ENCODE peak calls at places on chromosomes 1 and 21, in five cellular contexts. B is left ventricle myocardium inferior, G is heart left ventricle, J is right atrium auricular region, Z is colonic mucosa. E is an unnamed sample.

GRCh38 chr1:89780721-89781120 is 40.1 kb upstream of the LRRC8D start:
- DNase-seq in Z (no peak), B (no peak), J (no peak), G (no peak), E (no peak)

GRCh38 chr21:38807481-38807880 is 1.8 kb downstream of the ETS2 start:
- DNase-seq in G (no peak), Z (no peak), B (no peak), J (no peak), E (no peak)

GRCh38 chr21:46125846-46126301 is 28.0 kb downstream of the COL6A2 start:
- DNase-seq in Z (no peak), G (peak; percentile 57), B (no peak), J (no peak), E (no peak)

GRCh38 chr1:100581096-100581705 is 43.3 kb downstream of the GPR88 start:
- DNase-seq in B (no peak), Z (no peak), J (no peak), G (no peak), E (no peak)

GRCh38 chr1:4684849-4685248 is 30.4 kb downstream of the AJAP1 start:
- DNase-seq in B (no peak), G (peak; percentile 16), J (no peak), Z (no peak), E (no peak)

GRCh38 chr1:156310962-156311361 is 11.9 kb upstream of the VHLL start:
- DNase-seq in Z (no peak), B (no peak), G (no peak), J (no peak), E (no peak)

GRCh38 chr21:21039624-21040023 is 41.4 kb downstream of the NCAM2 start:
- DNase-seq in J (no peak), Z (no peak), B (no peak), G (no peak), E (no peak)

GRCh38 chr21:41605178-41605933 is 97.4 kb upstream of the TMPRSS2 start:
- DNase-seq in G (no peak), Z (no peak), J (no peak), B (no peak), E (no peak)

GRCh38 chr1:46065405-46065804 is 67.0 kb downstream of the PIK3R3 start:
- DNase-seq in Z (peak; percentile 22), B (no peak), G (no peak), J (no peak), E (no peak)
- H3K36me3 ChIP-seq in Z (no peaks in the 10 kb centered on the region), B (peaks cover 62% of the 10 kb centered on the region), G (peaks cover 5% of the 10 kb centered on the region), J (peaks cover 22% of the 10 kb centered on the region), E (peaks cover 13% of the 10 kb centered on the region)

GRCh38 chr1:147242449-147243227 is at the start of gene CHD1L:
- DNase-seq in B (peak; percentile 96), Z (peak; percentile 95), G (peak; percentile 99), J (peak; percentile 95), E (peak; percentile 99)

GRCh38 chr1:147245586-147246021 is 3.1 kb downstream of the CHD1L start:
- DNase-seq in J (no peak), G (no peak), B (no peak), Z (no peak), E (no peak)

GRCh38 chr1:147245129-147245528 is 2.6 kb downstream of the CHD1L start:
- DNase-seq in Z (no peak), G (no peak), B (no peak), J (no peak), E (no peak)

GRCh38 chr1:147241955-147242448 is 482 bp upstream of the CHD1L start:
- DNase-seq in Z (no peak), B (no peak), G (no peak), J (no peak), E (no peak)

DNA sequence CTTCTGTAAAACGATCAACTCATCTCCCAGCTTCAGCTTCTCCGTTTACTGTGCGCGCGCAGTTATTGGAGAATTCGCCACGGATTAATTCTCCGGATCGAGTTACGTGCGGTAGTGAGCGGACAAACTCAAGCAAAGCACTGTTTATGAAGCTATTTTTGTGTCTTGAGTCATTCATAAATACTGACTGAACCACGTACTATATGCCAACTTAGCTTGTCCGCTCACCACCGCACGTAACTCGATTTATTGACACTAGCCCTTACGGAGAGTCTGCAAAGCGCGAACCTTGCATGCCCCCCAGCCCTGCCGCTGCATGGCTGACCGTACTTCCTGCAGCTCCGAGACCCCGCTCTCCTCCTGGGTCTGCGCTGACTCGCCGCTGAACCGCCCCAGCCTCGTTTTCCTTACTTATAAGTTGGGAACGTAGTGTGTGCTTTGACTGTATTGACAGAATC is 773 bp downstream of the CHD1L start:
- DNase-seq in B (peak; percentile 27), Z (peak; percentile 47), J (no peak), G (peak; percentile 69), E (peak; percentile 84)
- TF ChIP-seq CTCF in B (no peak), Z (no peak), J (no peak), G (no peak), E (no peak)

DNA sequence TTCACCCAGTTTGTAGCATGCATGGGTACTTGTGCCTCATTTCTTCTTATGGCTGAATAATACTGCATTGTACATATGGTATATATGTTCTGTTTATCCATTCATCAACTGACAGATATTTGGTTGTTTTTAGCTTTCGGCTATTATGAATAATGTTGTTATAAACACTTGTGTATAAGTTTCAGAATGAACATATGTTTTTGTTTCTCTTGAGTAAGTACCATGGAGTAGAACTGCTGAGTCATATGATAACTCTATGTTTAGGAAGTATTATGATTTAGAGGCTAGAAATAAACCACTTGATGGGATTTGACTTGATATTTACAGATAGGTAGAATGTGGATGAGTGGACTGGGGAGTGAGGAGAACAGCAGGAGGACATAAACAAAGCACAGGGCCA is 48.6 kb downstream of the WNT2B start:
- DNase-seq in J (no peak), B (no peak), Z (no peak), G (no peak), E (no peak)
- H3K27ac ChIP-seq in J (no peak overlapping the region), B (peak overlapping the region; percentile 12), Z (no peak overlapping the region), G (no peak overlapping the region), E (no peak overlapping the region)

DNA sequence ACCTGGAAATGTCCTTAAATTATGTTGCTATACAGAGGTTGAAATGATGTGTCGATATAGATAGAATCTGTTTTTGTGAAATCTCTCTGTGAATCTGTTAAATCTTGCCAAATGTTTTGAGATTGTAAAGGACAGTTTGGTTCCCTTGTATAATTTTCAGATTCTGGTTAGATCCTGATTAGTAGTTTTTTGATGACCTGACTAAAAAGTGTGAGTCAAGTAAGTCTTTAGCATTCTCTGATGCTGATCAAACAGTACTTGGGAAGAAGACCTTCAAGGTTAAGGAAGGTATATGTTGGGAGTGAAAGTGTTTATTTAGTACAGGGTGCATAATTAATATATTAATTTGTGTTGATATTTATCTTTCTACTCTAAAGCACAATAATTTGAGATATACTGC is 32.7 kb downstream of the DDI2 start:
- DNase-seq in Z (no peak), B (no peak), G (no peak), J (no peak), E (no peak)
- H3K36me3 ChIP-seq in Z (no peaks in the 10 kb centered on the region), B (peaks cover 74% of the 10 kb centered on the region), G (peaks cover 8% of the 10 kb centered on the region), J (peaks cover 64% of the 10 kb centered on the region), E (peaks cover 100% of the 10 kb centered on the region)

GRCh38 chr1:25971882-25972180 is 26.0 kb downstream of the PAFAH2 start:
- DNase-seq in Z (no peak), G (no peak), J (no peak), B (no peak), E (no peak)
- TF ChIP-seq CTCF in Z (no peak), G (no peak), J (no peak), B (no peak), E (no peak)

DNA sequence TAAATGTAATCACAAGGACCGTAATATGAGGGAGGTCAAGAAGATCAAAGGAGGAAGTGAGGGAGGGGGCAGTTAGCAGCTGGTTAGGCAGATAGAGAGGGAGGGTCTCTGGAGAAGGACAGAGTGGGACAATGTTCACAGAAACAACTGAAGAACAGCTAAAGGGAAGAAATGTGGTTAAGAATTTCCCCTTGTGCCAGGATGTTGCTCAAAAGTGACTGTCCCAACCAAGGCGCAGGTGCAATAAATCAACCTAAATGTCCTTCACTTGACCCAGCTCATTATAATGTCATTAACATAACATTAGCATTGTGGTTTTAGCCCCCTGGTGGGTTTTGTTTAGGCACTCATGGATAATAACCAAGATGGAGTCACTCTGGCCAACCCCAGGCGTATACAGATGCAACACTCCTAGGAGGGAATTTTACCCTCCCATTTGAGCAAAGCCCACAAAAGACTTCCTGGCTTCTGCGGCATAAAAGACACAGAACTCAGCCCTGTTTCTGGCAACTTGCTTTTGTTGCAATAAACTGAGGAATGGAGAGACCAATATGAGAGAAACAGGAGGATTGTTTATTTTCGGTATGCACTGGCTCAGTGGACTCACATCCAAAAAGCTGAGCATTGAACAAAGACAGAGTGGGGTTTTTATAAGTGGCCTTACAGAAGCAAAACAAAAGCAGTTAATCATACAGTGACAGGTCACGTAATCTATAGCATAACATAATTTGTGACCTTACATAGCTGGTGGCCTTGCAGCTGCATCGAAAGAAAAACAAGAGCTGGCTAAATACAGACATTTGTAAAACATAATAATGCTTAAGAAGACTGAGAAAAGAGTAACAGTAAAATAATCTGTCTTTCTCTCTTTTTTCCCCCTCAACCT is 7.2 kb upstream of the CA6 start:
- DNase-seq in G (no peak), J (no peak), Z (no peak), B (no peak), E (no peak)
- H3K27ac ChIP-seq in G (no peak overlapping the region), J (peak overlapping the region; percentile 33), Z (no peak overlapping the region), B (peak overlapping the region; percentile 51), E (peak overlapping the region; percentile 71)